ENCODE peak calls at places on chromosomes 16 and 17, in eight cellular contexts. One of them, this sample, is unnamed.

GRCh38 chr16:7246578-7246977 is 86.1 kb upstream of the RBFOX1 start:
- DNase-seq in body of pancreas: no peak
- DNase-seq in neural crest cell: peak
- DNase-seq in A549: no peak
- DNase-seq in tibial nerve: no peak
- DNase-seq in cardiac muscle cell: peak
- DNase-seq in thoracic aorta: no peak
- DNase-seq in CD8-positive, alpha-beta T cell: no peak
- DNase-seq in this sample: no peak

GRCh38 chr17:9139695-9140094 is 118.4 kb downstream of the NTN1 start:
- DNase-seq in body of pancreas: no peak
- DNase-seq in neural crest cell: no peak
- DNase-seq in A549: no peak
- DNase-seq in tibial nerve: no peak
- DNase-seq in cardiac muscle cell: no peak
- DNase-seq in thoracic aorta: no peak
- DNase-seq in CD8-positive, alpha-beta T cell: no peak
- DNase-seq in this sample: no peak

GRCh38 chr17:75024686-75025397 is 12.4 kb downstream of the MRPL58 start:
- DNase-seq in body of pancreas: no peak
- DNase-seq in neural crest cell: no peak
- DNase-seq in A549: no peak
- DNase-seq in tibial nerve: no peak
- DNase-seq in cardiac muscle cell: no peak
- DNase-seq in thoracic aorta: no peak
- DNase-seq in CD8-positive, alpha-beta T cell: peak
- DNase-seq in this sample: no peak

GRCh38 chr17:32120086-32120485 is 22.2 kb upstream of the RHOT1 start:
- DNase-seq in body of pancreas: no peak
- DNase-seq in neural crest cell: no peak
- DNase-seq in A549: no peak
- DNase-seq in tibial nerve: no peak
- DNase-seq in cardiac muscle cell: no peak
- DNase-seq in thoracic aorta: no peak
- DNase-seq in CD8-positive, alpha-beta T cell: no peak
- DNase-seq in this sample: no peak

GRCh38 chr16:78437352-78437968 is 338.0 kb downstream of the WWOX start:
- DNase-seq in body of pancreas: peak
- DNase-seq in neural crest cell: peak
- DNase-seq in A549: peak
- DNase-seq in tibial nerve: no peak
- DNase-seq in cardiac muscle cell: peak
- DNase-seq in thoracic aorta: no peak
- DNase-seq in CD8-positive, alpha-beta T cell: peak
- DNase-seq in this sample: no peak

GRCh38 chr17:79556263-79556662 is 54.6 kb downstream of the RBFOX3 start:
- DNase-seq in body of pancreas: no peak
- DNase-seq in neural crest cell: no peak
- DNase-seq in A549: no peak
- DNase-seq in tibial nerve: no peak
- DNase-seq in cardiac muscle cell: no peak
- DNase-seq in thoracic aorta: no peak
- DNase-seq in CD8-positive, alpha-beta T cell: no peak
- DNase-seq in this sample: peak

GRCh38 chr17:19538095-19539039 is 4.7 kb downstream of the SLC47A1 start:
- DNase-seq in body of pancreas: peak
- DNase-seq in neural crest cell: no peak
- DNase-seq in A549: no peak
- DNase-seq in tibial nerve: no peak
- DNase-seq in cardiac muscle cell: peak
- DNase-seq in thoracic aorta: no peak
- DNase-seq in CD8-positive, alpha-beta T cell: no peak
- DNase-seq in this sample: no peak

GRCh38 chr17:19569785-19570496 is 36.3 kb downstream of the SLC47A1 start:
- DNase-seq in body of pancreas: no peak
- DNase-seq in neural crest cell: no peak
- DNase-seq in A549: no peak
- DNase-seq in tibial nerve: no peak
- DNase-seq in cardiac muscle cell: no peak
- DNase-seq in thoracic aorta: no peak
- DNase-seq in CD8-positive, alpha-beta T cell: no peak
- DNase-seq in this sample: no peak

GRCh38 chr17:75872434-75873351 is 5.7 kb downstream of the TRIM47 start:
- DNase-seq in body of pancreas: peak
- DNase-seq in neural crest cell: no peak
- DNase-seq in A549: peak
- DNase-seq in tibial nerve: peak
- DNase-seq in cardiac muscle cell: peak
- DNase-seq in thoracic aorta: no peak
- DNase-seq in CD8-positive, alpha-beta T cell: peak
- DNase-seq in this sample: no peak

GRCh38 chr16:30774367-30775130 is 12.4 kb downstream of the RNF40 start:
- DNase-seq in body of pancreas: no peak
- DNase-seq in neural crest cell: no peak
- DNase-seq in A549: no peak
- DNase-seq in tibial nerve: no peak
- DNase-seq in cardiac muscle cell: no peak
- DNase-seq in thoracic aorta: no peak
- DNase-seq in CD8-positive, alpha-beta T cell: no peak
- DNase-seq in this sample: no peak

GRCh38 chr17:21452377-21453143 is 76.4 kb downstream of the KCNJ12 start:
- DNase-seq in body of pancreas: peak
- DNase-seq in neural crest cell: no peak
- DNase-seq in A549: no peak
- DNase-seq in tibial nerve: peak
- DNase-seq in cardiac muscle cell: peak
- DNase-seq in thoracic aorta: no peak
- DNase-seq in CD8-positive, alpha-beta T cell: no peak
- DNase-seq in this sample: no peak

GRCh38 chr17:38464723-38465419 is 36.6 kb downstream of the ARHGAP23 start:
- DNase-seq in body of pancreas: peak
- DNase-seq in neural crest cell: no peak
- DNase-seq in A549: peak
- DNase-seq in tibial nerve: peak
- DNase-seq in cardiac muscle cell: no peak
- DNase-seq in thoracic aorta: no peak
- DNase-seq in CD8-positive, alpha-beta T cell: no peak
- DNase-seq in this sample: no peak

GRCh38 chr16:86846136-86846535 is 267.8 kb downstream of the FOXL1 start:
- DNase-seq in body of pancreas: no peak
- DNase-seq in neural crest cell: no peak
- DNase-seq in A549: no peak
- DNase-seq in tibial nerve: no peak
- DNase-seq in cardiac muscle cell: no peak
- DNase-seq in thoracic aorta: no peak
- DNase-seq in CD8-positive, alpha-beta T cell: no peak
- DNase-seq in this sample: no peak

GRCh38 chr16:17471745-17472075 is 950 bp upstream of the XYLT1 start:
- DNase-seq in body of pancreas: no peak
- DNase-seq in neural crest cell: no peak
- DNase-seq in A549: no peak
- DNase-seq in tibial nerve: no peak
- DNase-seq in cardiac muscle cell: no peak
- DNase-seq in thoracic aorta: no peak
- DNase-seq in CD8-positive, alpha-beta T cell: no peak
- DNase-seq in this sample: no peak

GRCh38 chr17:35713069-35713728 is 18.2 kb upstream of the RASL10B start:
- DNase-seq in body of pancreas: peak
- DNase-seq in neural crest cell: no peak
- DNase-seq in A549: no peak
- DNase-seq in tibial nerve: peak
- DNase-seq in cardiac muscle cell: peak
- DNase-seq in thoracic aorta: peak
- DNase-seq in CD8-positive, alpha-beta T cell: no peak
- DNase-seq in this sample: no peak

GRCh38 chr17:4734857-4735475 is 3.7 kb downstream of the MED11 start:
- DNase-seq in body of pancreas: no peak
- DNase-seq in neural crest cell: no peak
- DNase-seq in A549: no peak
- DNase-seq in tibial nerve: no peak
- DNase-seq in cardiac muscle cell: no peak
- DNase-seq in thoracic aorta: no peak
- DNase-seq in CD8-positive, alpha-beta T cell: no peak
- DNase-seq in this sample: no peak
- TF ChIP-seq CTCF in body of pancreas: no peak
- TF ChIP-seq CTCF in neural crest cell: no peak
- TF ChIP-seq CTCF in A549: no peak
- TF ChIP-seq CTCF in tibial nerve: no peak
- TF ChIP-seq CTCF in cardiac muscle cell: no peak
- TF ChIP-seq CTCF in thoracic aorta: no peak
- TF ChIP-seq CTCF in CD8-positive, alpha-beta T cell: no peak
- TF ChIP-seq CTCF in this sample: no peak

GRCh38 chr16:85600905-85601639 is 12.1 kb upstream of the GSE1 start:
- DNase-seq in body of pancreas: no peak
- DNase-seq in neural crest cell: no peak
- DNase-seq in A549: no peak
- DNase-seq in tibial nerve: no peak
- DNase-seq in cardiac muscle cell: no peak
- DNase-seq in thoracic aorta: no peak
- DNase-seq in CD8-positive, alpha-beta T cell: no peak
- DNase-seq in this sample: no peak

GRCh38 chr16:85602402-85602801 is 10.7 kb upstream of the GSE1 start:
- DNase-seq in body of pancreas: no peak
- DNase-seq in neural crest cell: no peak
- DNase-seq in A549: no peak
- DNase-seq in tibial nerve: no peak
- DNase-seq in cardiac muscle cell: no peak
- DNase-seq in thoracic aorta: no peak
- DNase-seq in CD8-positive, alpha-beta T cell: no peak
- DNase-seq in this sample: no peak

GRCh38 chr16:85601730-85602401 is 11.3 kb upstream of the GSE1 start:
- DNase-seq in body of pancreas: peak
- DNase-seq in neural crest cell: no peak
- DNase-seq in A549: no peak
- DNase-seq in tibial nerve: no peak
- DNase-seq in cardiac muscle cell: peak
- DNase-seq in thoracic aorta: no peak
- DNase-seq in CD8-positive, alpha-beta T cell: no peak
- DNase-seq in this sample: no peak

GRCh38 chr16:85604145-85604705 is 8.9 kb upstream of the GSE1 start:
- DNase-seq in body of pancreas: no peak
- DNase-seq in neural crest cell: no peak
- DNase-seq in A549: no peak
- DNase-seq in tibial nerve: no peak
- DNase-seq in cardiac muscle cell: no peak
- DNase-seq in thoracic aorta: no peak
- DNase-seq in CD8-positive, alpha-beta T cell: no peak
- DNase-seq in this sample: no peak

GRCh38 chr16:85602831-85603755 is 10.0 kb upstream of the GSE1 start:
- DNase-seq in body of pancreas: peak
- DNase-seq in neural crest cell: no peak
- DNase-seq in A549: no peak
- DNase-seq in tibial nerve: no peak
- DNase-seq in cardiac muscle cell: no peak
- DNase-seq in thoracic aorta: no peak
- DNase-seq in CD8-positive, alpha-beta T cell: no peak
- DNase-seq in this sample: no peak
- TF ChIP-seq CTCF in body of pancreas: no peak
- TF ChIP-seq CTCF in neural crest cell: no peak
- TF ChIP-seq CTCF in A549: no peak
- TF ChIP-seq CTCF in tibial nerve: no peak
- TF ChIP-seq CTCF in cardiac muscle cell: no peak
- TF ChIP-seq CTCF in thoracic aorta: no peak
- TF ChIP-seq CTCF in CD8-positive, alpha-beta T cell: no peak
- TF ChIP-seq CTCF in this sample: no peak

GRCh38 chr17:64358261-64358788 is 32.3 kb downstream of the PECAM1 start:
- DNase-seq in body of pancreas: no peak
- DNase-seq in neural crest cell: no peak
- DNase-seq in A549: no peak
- DNase-seq in tibial nerve: no peak
- DNase-seq in cardiac muscle cell: no peak
- DNase-seq in thoracic aorta: no peak
- DNase-seq in CD8-positive, alpha-beta T cell: no peak
- DNase-seq in this sample: no peak

GRCh38 chr17:64354824-64355535 is 35.7 kb downstream of the PECAM1 start:
- DNase-seq in body of pancreas: no peak
- DNase-seq in neural crest cell: no peak
- DNase-seq in A549: no peak
- DNase-seq in tibial nerve: no peak
- DNase-seq in cardiac muscle cell: no peak
- DNase-seq in thoracic aorta: no peak
- DNase-seq in CD8-positive, alpha-beta T cell: no peak
- DNase-seq in this sample: no peak

GRCh38 chr17:64356304-64356686 is 34.4 kb downstream of the PECAM1 start:
- DNase-seq in body of pancreas: no peak
- DNase-seq in neural crest cell: no peak
- DNase-seq in A549: no peak
- DNase-seq in tibial nerve: no peak
- DNase-seq in cardiac muscle cell: no peak
- DNase-seq in thoracic aorta: no peak
- DNase-seq in CD8-positive, alpha-beta T cell: no peak
- DNase-seq in this sample: no peak

GRCh38 chr17:64355536-64356303 is 34.9 kb downstream of the PECAM1 start:
- DNase-seq in body of pancreas: no peak
- DNase-seq in neural crest cell: no peak
- DNase-seq in A549: no peak
- DNase-seq in tibial nerve: no peak
- DNase-seq in cardiac muscle cell: no peak
- DNase-seq in thoracic aorta: no peak
- DNase-seq in CD8-positive, alpha-beta T cell: no peak
- DNase-seq in this sample: no peak

DNA sequence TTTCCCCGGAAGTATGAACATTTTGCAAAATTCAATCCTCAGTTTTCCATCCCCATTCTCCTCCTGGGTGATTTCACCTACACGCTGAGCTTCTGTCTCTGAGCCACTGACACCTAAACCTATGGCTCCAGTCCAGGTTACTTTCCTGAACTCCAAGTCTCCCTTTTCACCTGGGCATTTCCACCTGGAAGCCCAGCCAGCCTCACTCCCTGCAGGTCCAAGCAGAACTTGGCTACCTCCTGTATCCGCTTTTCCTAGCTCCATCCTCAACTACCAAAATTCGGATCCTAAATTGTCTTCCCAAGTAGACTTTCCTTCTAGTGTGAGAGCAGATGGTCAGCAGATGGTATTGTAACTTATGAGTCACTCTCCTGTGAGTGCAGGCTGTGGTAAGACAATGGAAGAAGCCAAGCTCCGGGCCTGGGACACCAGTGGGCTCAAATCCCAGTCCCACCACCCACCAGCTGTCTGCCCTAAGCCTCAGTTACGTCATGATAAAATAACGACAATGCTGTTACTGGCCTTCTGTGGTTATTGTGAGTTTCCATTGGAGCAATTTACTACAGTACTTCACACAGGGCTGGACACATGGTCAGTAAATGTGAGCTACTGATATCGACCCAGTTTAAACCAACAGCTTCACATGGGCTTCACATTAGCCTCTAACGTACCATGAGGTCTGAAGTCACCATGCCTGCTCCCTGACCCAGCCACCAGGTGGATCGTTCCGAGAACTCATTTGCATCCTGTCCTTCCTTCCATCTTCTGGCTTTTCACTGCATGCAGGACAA is 33.3 kb downstream of the PECAM1 start:
- DNase-seq in body of pancreas: no peak
- DNase-seq in neural crest cell: no peak
- DNase-seq in A549: no peak
- DNase-seq in tibial nerve: peak
- DNase-seq in cardiac muscle cell: no peak
- DNase-seq in thoracic aorta: no peak
- DNase-seq in CD8-positive, alpha-beta T cell: no peak
- DNase-seq in this sample: no peak
- TF ChIP-seq CTCF in body of pancreas: no peak
- TF ChIP-seq CTCF in neural crest cell: no peak
- TF ChIP-seq CTCF in A549: no peak
- TF ChIP-seq CTCF in tibial nerve: no peak
- TF ChIP-seq CTCF in cardiac muscle cell: no peak
- TF ChIP-seq CTCF in thoracic aorta: no peak
- TF ChIP-seq CTCF in CD8-positive, alpha-beta T cell: no peak
- TF ChIP-seq CTCF in this sample: no peak

GRCh38 chr17:2058521-2059124 is 3.7 kb downstream of the HIC1 start:
- DNase-seq in body of pancreas: peak
- DNase-seq in neural crest cell: peak
- DNase-seq in A549: peak
- DNase-seq in tibial nerve: peak
- DNase-seq in cardiac muscle cell: peak
- DNase-seq in thoracic aorta: no peak
- DNase-seq in CD8-positive, alpha-beta T cell: peak
- DNase-seq in this sample: peak
- TF ChIP-seq CTCF in body of pancreas: peak
- TF ChIP-seq CTCF in neural crest cell: peak
- TF ChIP-seq CTCF in A549: peak
- TF ChIP-seq CTCF in tibial nerve: peak
- TF ChIP-seq CTCF in cardiac muscle cell: peak
- TF ChIP-seq CTCF in thoracic aorta: peak
- TF ChIP-seq CTCF in CD8-positive, alpha-beta T cell: peak
- TF ChIP-seq CTCF in this sample: peak